ENCODE peak calls at places on chromosome 21, in five cellular contexts. U is mucosa of descending colon, D is fibroblast of lung, Q is left lung, G is kidney epithelial cell. X is an unnamed sample.

GRCh38 chr21:39518055-39518844 is 66.5 kb downstream of the SH3BGR start:
- DNase-seq in U (peak; percentile 42), D (peak; percentile 25), Q (no peak), G (no peak), X (peak; percentile 53)

GRCh38 chr21:37842163-37842919 is 73.9 kb downstream of the KCNJ6 start:
- DNase-seq in U (no peak), D (no peak), Q (no peak), G (no peak), X (no peak)

GRCh38 chr21:39353295-39353694 is 4.4 kb upstream of the HMGN1 start:
- DNase-seq in U (no peak), D (no peak), Q (no peak), G (no peak), X (peak; percentile 37)

GRCh38 chr21:38660333-38661295 is 145.1 kb upstream of the ETS2 start:
- DNase-seq in U (peak; percentile 53), D (peak; percentile 11), Q (peak; percentile 54), G (no peak), X (no peak)

GRCh38 chr21:39037807-39038405 is 145.3 kb downstream of the PSMG1 start:
- DNase-seq in U (no peak), D (no peak), Q (no peak), G (no peak), X (peak; percentile 33)

GRCh38 chr21:28207776-28208175 is 784.9 kb downstream of the LTN1 start:
- DNase-seq in U (no peak), D (peak; percentile 54), Q (no peak), G (no peak), X (peak; percentile 45)

GRCh38 chr21:29725025-29725736 is 214.6 kb downstream of the GRIK1 start:
- DNase-seq in U (no peak), D (no peak), Q (no peak), G (no peak), X (no peak)

GRCh38 chr21:18661842-18662241 is 258.3 kb upstream of the TMPRSS15 start:
- DNase-seq in U (no peak), D (no peak), Q (no peak), G (no peak), X (no peak)

GRCh38 chr21:45940621-45941337 is 40.8 kb upstream of the COL6A1 start:
- DNase-seq in U (no peak), D (no peak), Q (no peak), G (no peak), X (no peak)

GRCh38 chr21:21156919-21157318 is 158.7 kb downstream of the NCAM2 start:
- DNase-seq in U (no peak), D (peak; percentile 22), Q (no peak), G (no peak), X (no peak)

GRCh38 chr21:34579411-34579810 is 35.5 kb downstream of the RCAN1 start:
- DNase-seq in U (no peak), D (peak; percentile 75), Q (no peak), G (no peak), X (peak; percentile 27)

GRCh38 chr21:17789085-17789484 is 30.1 kb downstream of the C21orf91 start:
- DNase-seq in U (no peak), D (no peak), Q (no peak), G (no peak), X (no peak)

GRCh38 chr21:18164933-18165332 is 79.7 kb upstream of the CHODL start:
- DNase-seq in U (no peak), D (no peak), Q (no peak), G (no peak), X (no peak)

GRCh38 chr21:14620152-14620551 is 74.0 kb upstream of the SAMSN1 start:
- DNase-seq in U (no peak), D (no peak), Q (no peak), G (no peak), X (no peak)

GRCh38 chr21:46424062-46424591 is 34.6 kb upstream of the DIP2A start:
- DNase-seq in U (no peak), D (no peak), Q (no peak), G (no peak), X (no peak)

GRCh38 chr21:34970126-34970525 is 79.0 kb downstream of the RUNX1 start:
- DNase-seq in U (no peak), D (no peak), Q (no peak), G (no peak), X (no peak)

GRCh38 chr21:28758042-28758882 is 234.4 kb downstream of the LTN1 start:
- DNase-seq in U (no peak), D (peak; percentile 25), Q (no peak), G (no peak), X (no peak)

GRCh38 chr21:16942703-16943102 is 570.1 kb upstream of the CXADR start:
- DNase-seq in U (no peak), D (peak; percentile 29), Q (no peak), G (no peak), X (peak; percentile 24)

GRCh38 chr21:41932191-41932575 is 21.6 kb downstream of the C2CD2 start:
- DNase-seq in U (no peak), D (peak; percentile 91), Q (peak; percentile 32), G (peak; percentile 69), X (peak; percentile 82)

GRCh38 chr21:41932576-41933258 is 21.1 kb downstream of the C2CD2 start:
- DNase-seq in U (no peak), D (peak; percentile 90), Q (peak; percentile 33), G (no peak), X (peak; percentile 72)

GRCh38 chr21:41931041-41931451 is 22.8 kb downstream of the C2CD2 start:
- DNase-seq in U (no peak), D (peak; percentile 23), Q (peak; percentile 30), G (no peak), X (peak; percentile 48)

GRCh38 chr21:41929248-41929647 is 24.6 kb downstream of the C2CD2 start:
- DNase-seq in U (no peak), D (no peak), Q (peak; percentile 33), G (no peak), X (no peak)

GRCh38 chr21:41933259-41934079 is 20.3 kb downstream of the C2CD2 start:
- DNase-seq in U (no peak), D (no peak), Q (peak; percentile 36), G (no peak), X (peak; percentile 74)
- TF ChIP-seq CTCF in U (no peak), D (peak; percentile 66), Q (peak; percentile 7), G (peak; percentile 20), X (peak; percentile 55)

DNA sequence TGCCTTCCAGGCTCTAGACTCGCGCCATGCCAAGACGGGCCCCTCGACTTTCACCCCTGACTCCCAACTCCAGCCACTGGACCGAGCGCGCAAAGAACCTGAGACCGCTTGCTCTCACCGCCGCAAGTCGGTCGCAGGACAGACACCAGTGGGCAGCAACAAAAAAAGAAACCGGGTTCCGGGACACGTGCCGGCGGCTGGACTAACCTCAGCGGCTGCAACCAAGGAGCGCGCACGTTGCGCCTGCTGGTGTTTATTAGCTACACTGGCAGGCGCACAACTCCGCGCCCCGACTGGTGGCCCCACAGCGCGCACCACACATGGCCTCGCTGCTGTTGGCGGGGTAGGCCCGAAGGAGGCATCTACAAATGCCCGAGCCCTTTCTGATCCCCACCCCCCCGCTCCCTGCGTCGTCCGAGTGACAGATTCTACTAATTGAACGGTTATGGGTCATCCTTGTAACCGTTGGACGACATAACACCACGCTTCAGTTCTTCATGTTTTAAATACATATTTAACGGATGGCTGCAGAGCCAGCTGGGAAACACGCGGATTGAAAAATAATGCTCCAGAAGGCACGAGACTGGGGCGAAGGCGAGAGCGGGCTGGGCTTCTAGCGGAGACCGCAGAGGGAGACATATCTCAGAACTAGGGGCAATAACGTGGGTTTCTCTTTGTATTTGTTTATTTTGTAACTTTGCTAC is 2.0 kb upstream of the OLIG2 start:
- DNase-seq in U (no peak), D (no peak), Q (no peak), G (no peak), X (no peak)
- H3K4me3 ChIP-seq in U (no peak overlapping the region), D (no peak overlapping the region), Q (peak overlapping the region; percentile 13), G (no peak overlapping the region), X (no peak overlapping the region)

GRCh38 chr21:26977741-26978140 is 10.9 kb upstream of the ADAMTS5 start:
- DNase-seq in U (no peak), D (peak; percentile 32), Q (no peak), G (no peak), X (no peak)

GRCh38 chr21:26982767-26983166 is 15.9 kb upstream of the ADAMTS5 start:
- DNase-seq in U (no peak), D (peak; percentile 33), Q (peak; percentile 35), G (peak; percentile 66), X (no peak)
- TF ChIP-seq CTCF in U (no peak), D (no peak), Q (no peak), G (no peak), X (no peak)

DNA sequence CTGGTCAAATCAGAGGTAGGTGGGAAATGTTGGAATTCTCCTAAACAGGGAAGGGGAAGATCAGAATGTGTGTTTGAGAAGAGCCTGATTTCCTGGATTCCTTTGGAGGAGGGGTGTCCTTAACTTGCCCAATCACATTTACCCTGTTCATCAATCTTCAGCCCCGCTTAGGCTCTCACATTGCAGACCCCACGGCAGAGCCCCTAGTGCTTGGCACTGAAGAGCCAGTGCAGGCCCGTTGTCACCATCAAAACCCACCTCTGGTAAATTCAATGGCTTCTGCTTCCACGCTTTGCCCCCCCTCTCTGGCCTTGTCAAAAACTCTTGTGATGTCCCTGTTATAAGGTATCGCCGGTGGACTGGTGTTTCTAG is 2.3 kb downstream of the AGPAT3 start:
- DNase-seq in U (no peak), D (no peak), Q (no peak), G (no peak), X (no peak)
- H3K4me3 ChIP-seq in U (no peak overlapping the region), D (no peak overlapping the region), Q (peak overlapping the region; percentile 78), G (no peak overlapping the region), X (no peak overlapping the region)

X was measured in fibroblast of pulmonary artery.